ENCODE peak calls at places on chromosomes 12 and 14, in seven cellular contexts. Z is psoas muscle, V is A549, U is AG10803, S is epithelial cell of proximal tubule, C is lower leg skin, G is GM06990. Y is an unnamed sample.

GRCh38 chr12:27176765-27177164 is 67.3 kb upstream of the STK38L start:
- DNase-seq in Z (no peak), V (peak), U (peak), S (no peak), C (no peak), G (no peak), Y (peak)

GRCh38 chr12:2284321-2284813 is 231.6 kb downstream of the CACNA1C start:
- DNase-seq in Z (no peak), V (no peak), U (peak), S (no peak), C (peak), G (no peak), Y (no peak)

GRCh38 chr12:110165540-110166159 is 41.5 kb downstream of the IFT81 start:
- DNase-seq in Z (no peak), V (no peak), U (no peak), S (no peak), C (no peak), G (peak), Y (no peak)

GRCh38 chr14:68607852-68608232 is 185.0 kb downstream of the ZFP36L1 start:
- DNase-seq in Z (no peak), V (no peak), U (no peak), S (no peak), C (peak), G (no peak), Y (no peak)

GRCh38 chr12:20132818-20133217 is 235.5 kb upstream of the PDE3A start:
- DNase-seq in Z (no peak), V (no peak), U (no peak), S (no peak), C (no peak), G (no peak), Y (no peak)

GRCh38 chr12:115251727-115252126 is 567.8 kb upstream of the TBX3 start:
- DNase-seq in Z (no peak), V (no peak), U (no peak), S (no peak), C (peak), G (no peak), Y (no peak)

GRCh38 chr14:64388533-64389243 is 535 bp downstream of the MTHFD1 start:
- DNase-seq in Z (no peak), V (no peak), U (peak), S (no peak), C (peak), G (no peak), Y (peak)

GRCh38 chr14:68246074-68246980 is 426.7 kb downstream of the RAD51B start:
- DNase-seq in Z (no peak), V (no peak), U (no peak), S (no peak), C (no peak), G (no peak), Y (no peak)

GRCh38 chr12:20274008-20274407 is 94.3 kb upstream of the PDE3A start:
- DNase-seq in Z (peak), V (no peak), U (no peak), S (no peak), C (no peak), G (no peak), Y (no peak)

GRCh38 chr12:103821773-103822172 is 19.3 kb downstream of the NT5DC3 start:
- DNase-seq in Z (no peak), V (no peak), U (peak), S (no peak), C (no peak), G (no peak), Y (no peak)

GRCh38 chr12:89529738-89530137 is 3.9 kb upstream of the POC1B start:
- DNase-seq in Z (no peak), V (peak), U (peak), S (no peak), C (no peak), G (no peak), Y (peak)

GRCh38 chr12:65248656-65249633 is 29.5 kb upstream of the MSRB3 start:
- DNase-seq in Z (no peak), V (no peak), U (no peak), S (no peak), C (no peak), G (no peak), Y (peak)

GRCh38 chr14:97331526-97331925 is 534.3 kb downstream of the VRK1 start:
- DNase-seq in Z (no peak), V (no peak), U (no peak), S (no peak), C (no peak), G (no peak), Y (no peak)

GRCh38 chr12:75738486-75738885 is 227.1 kb upstream of the KRR1 start:
- DNase-seq in Z (no peak), V (no peak), U (no peak), S (no peak), C (no peak), G (peak), Y (no peak)

GRCh38 chr14:90114554-90114953 is 52.8 kb downstream of the KCNK13 start:
- DNase-seq in Z (no peak), V (peak), U (no peak), S (no peak), C (no peak), G (no peak), Y (peak)

GRCh38 chr12:127083028-127083949 is 1183.7 kb upstream of the TMEM132C start:
- DNase-seq in Z (no peak), V (peak), U (peak), S (peak), C (no peak), G (peak), Y (peak)

GRCh38 chr12:13135336-13136178 is 32.1 kb upstream of the GSG1 start:
- DNase-seq in Z (peak), V (no peak), U (peak), S (peak), C (peak), G (no peak), Y (peak)

GRCh38 chr12:97169922-97170321 is 262.9 kb downstream of the NEDD1 start:
- DNase-seq in Z (no peak), V (no peak), U (no peak), S (no peak), C (no peak), G (no peak), Y (no peak)

GRCh38 chr12:49055092-49055491 is 5.5 kb downstream of the KMT2D start:
- DNase-seq in Z (no peak), V (no peak), U (no peak), S (no peak), C (no peak), G (no peak), Y (no peak)

GRCh38 chr14:55124774-55125372 is 4.2 kb upstream of the LGALS3 start:
- DNase-seq in Z (no peak), V (no peak), U (no peak), S (no peak), C (no peak), G (no peak), Y (no peak)

GRCh38 chr14:55122441-55122986 is 6.5 kb upstream of the LGALS3 start:
- DNase-seq in Z (no peak), V (no peak), U (peak), S (no peak), C (no peak), G (no peak), Y (peak)

GRCh38 chr14:55121146-55121545 is 7.9 kb upstream of the LGALS3 start:
- DNase-seq in Z (no peak), V (no peak), U (no peak), S (no peak), C (no peak), G (no peak), Y (no peak)

GRCh38 chr14:55121628-55122440 is 7.2 kb upstream of the LGALS3 start:
- DNase-seq in Z (no peak), V (no peak), U (no peak), S (no peak), C (no peak), G (no peak), Y (no peak)

DNA sequence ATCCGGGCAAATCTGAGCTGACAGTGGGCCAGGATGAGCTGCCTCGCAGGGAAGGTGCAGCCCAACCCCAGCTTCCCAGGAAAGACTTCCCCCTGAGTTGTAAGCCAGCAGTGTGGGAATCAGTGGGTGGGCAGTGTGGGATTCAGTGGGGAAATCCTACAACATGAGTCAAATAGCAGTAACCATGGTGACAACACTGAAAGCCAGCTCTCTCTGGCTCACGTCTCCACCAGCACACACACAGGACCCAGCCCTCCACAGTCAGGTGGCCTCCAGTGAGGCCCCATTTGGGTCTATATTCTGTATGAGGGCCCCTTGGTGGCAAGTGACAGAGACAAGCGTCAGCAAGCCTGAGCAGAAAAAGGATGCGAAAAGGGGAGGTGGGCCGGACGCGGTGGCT is 6.0 kb upstream of the LGALS3 start:
- DNase-seq in Z (no peak), V (no peak), U (peak), S (no peak), C (no peak), G (no peak), Y (peak)
- H3K4me3 ChIP-seq in Z (no peak), V (no peak), U (no peak), S (no peak), C (no peak), G (no peak), Y (no peak)

GRCh38 chr12:6316921-6317692 is 6.6 kb downstream of the PLEKHG6 start:
- DNase-seq in Z (no peak), V (no peak), U (no peak), S (no peak), C (no peak), G (no peak), Y (no peak)
- TF ChIP-seq CTCF in Z (no peak), V (no peak), U (no peak), S (no peak), C (no peak), G (no peak), Y (no peak)

GRCh38 chr14:58805057-58805456 is 167.3 kb downstream of the DACT1 start:
- DNase-seq in Z (no peak), V (no peak), U (peak), S (no peak), C (no peak), G (no peak), Y (no peak)
- H3K4me3 ChIP-seq in Z (no peak), V (no peak), U (no peak), S (no peak), C (no peak), G (no peak), Y (no peak)

GRCh38 chr14:105177082-105177481 is 4.0 kb downstream of the NUDT14 start:
- DNase-seq in Z (peak), V (no peak), U (no peak), S (no peak), C (no peak), G (no peak), Y (no peak)

GRCh38 chr14:105180598-105181528 is at the start of gene NUDT14:
- DNase-seq in Z (peak), V (peak), U (peak), S (no peak), C (peak), G (peak), Y (no peak)

GRCh38 chr14:105179191-105179590 is 1.9 kb downstream of the NUDT14 start:
- DNase-seq in Z (no peak), V (no peak), U (no peak), S (no peak), C (no peak), G (no peak), Y (no peak)

GRCh38 chr14:105178069-105178867 is 2.8 kb downstream of the NUDT14 start:
- DNase-seq in Z (no peak), V (no peak), U (no peak), S (no peak), C (no peak), G (no peak), Y (no peak)

DNA sequence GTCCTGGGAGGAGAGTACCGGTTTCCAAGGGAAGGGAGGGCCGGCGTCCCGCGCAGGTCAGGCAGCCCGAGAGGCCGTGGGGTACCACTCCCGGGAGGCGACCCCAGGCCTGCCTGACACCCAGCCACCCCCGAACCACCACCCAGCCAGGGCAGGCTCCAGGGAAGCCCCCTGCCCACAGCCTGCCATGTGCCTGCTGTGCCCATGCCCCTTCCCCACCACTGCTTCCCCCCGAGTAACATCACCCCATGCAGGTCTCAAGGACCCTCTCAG is 2.3 kb downstream of the NUDT14 start:
- DNase-seq in Z (no peak), V (no peak), U (no peak), S (no peak), C (no peak), G (no peak), Y (no peak)
- TF ChIP-seq CTCF in Z (no peak), V (no peak), U (no peak), S (no peak), C (no peak), G (no peak), Y (no peak)